ENCODE peak calls at places on chromosomes 7 and 10, in eight cellular contexts. H is stomach, P is transverse colon, Q is spleen, C is sigmoid colon, Z is endothelial cell of umbilical vein, V is suprapubic skin, R is SK-N-SH. T is an unnamed sample. For H3K4me1, the result is how much of the 10 kb centered on the place peaks cover.

GRCh38 chr10:74916283-74916682 is 89.9 kb downstream of the KAT6B start:
- DNase-seq in C (no peak), R (no peak), Q (no peak), P (no peak), V (no peak), Z (no peak), H (no peak), T (no peak)

GRCh38 chr10:88804083-88804812 is 1.7 kb downstream of the LIPM start:
- DNase-seq in Z (no peak), H (no peak), C (no peak), R (no peak), V (no peak), Q (no peak), P (no peak), T (no peak)

GRCh38 chr7:135238112-135238744 is 4.6 kb downstream of the STRA8 start:
- DNase-seq in H (no peak), Z (no peak), R (peak), Q (no peak), C (no peak), V (no peak), P (no peak), T (peak)

GRCh38 chr7:80681272-80681885 is 42.9 kb downstream of the CD36 start:
- DNase-seq in H (no peak), Q (no peak), C (no peak), R (peak), P (no peak), V (no peak), Z (peak), T (no peak)

GRCh38 chr10:43166879-43167490 is 28.7 kb downstream of the CSGALNACT2 start:
- DNase-seq in R (no peak), C (no peak), P (no peak), Z (no peak), H (no peak), V (no peak), Q (no peak), T (no peak)

GRCh38 chr10:125137601-125138438 is 22.5 kb downstream of the CTBP2 start:
- DNase-seq in R (no peak), Q (peak), V (no peak), P (peak), Z (peak), C (no peak), H (peak), T (no peak)

GRCh38 chr10:75910032-75910431 is 478.6 kb downstream of the LRMDA start:
- DNase-seq in Z (peak), H (no peak), V (no peak), R (no peak), C (no peak), P (no peak), Q (no peak), T (no peak)

GRCh38 chr7:74023037-74023436 is 4.9 kb upstream of the ELN start:
- DNase-seq in V (peak), Z (peak), Q (no peak), H (peak), C (peak), R (peak), P (no peak), T (no peak)

GRCh38 chr7:20642171-20642570 is 26.7 kb downstream of the ABCB5 start:
- DNase-seq in R (no peak), V (no peak), Z (peak), C (no peak), H (no peak), P (no peak), Q (no peak), T (no peak)

GRCh38 chr10:132390455-132391371 is 6.3 kb upstream of the PWWP2B start:
- DNase-seq in Q (peak), P (peak), H (peak), R (no peak), V (peak), C (peak), Z (no peak), T (no peak)

GRCh38 chr7:36266683-36267082 is 113.6 kb downstream of the EEPD1 start:
- DNase-seq in P (no peak), H (no peak), Q (no peak), V (no peak), R (no peak), C (peak), Z (no peak), T (no peak)

GRCh38 chr10:104735469-104735868 is 94.4 kb downstream of the SORCS3 start:
- DNase-seq in H (no peak), Q (no peak), R (peak), Z (no peak), V (no peak), P (no peak), C (no peak), T (no peak)

GRCh38 chr7:33917661-33918060 is 12.3 kb downstream of the BMPER start:
- DNase-seq in V (no peak), C (no peak), Z (no peak), H (no peak), Q (no peak), P (no peak), R (no peak), T (no peak)

GRCh38 chr7:1455955-1456354 is 3.3 kb downstream of the MICALL2 start:
- DNase-seq in R (no peak), C (no peak), H (no peak), V (no peak), P (no peak), Z (no peak), Q (no peak), T (no peak)

DNA sequence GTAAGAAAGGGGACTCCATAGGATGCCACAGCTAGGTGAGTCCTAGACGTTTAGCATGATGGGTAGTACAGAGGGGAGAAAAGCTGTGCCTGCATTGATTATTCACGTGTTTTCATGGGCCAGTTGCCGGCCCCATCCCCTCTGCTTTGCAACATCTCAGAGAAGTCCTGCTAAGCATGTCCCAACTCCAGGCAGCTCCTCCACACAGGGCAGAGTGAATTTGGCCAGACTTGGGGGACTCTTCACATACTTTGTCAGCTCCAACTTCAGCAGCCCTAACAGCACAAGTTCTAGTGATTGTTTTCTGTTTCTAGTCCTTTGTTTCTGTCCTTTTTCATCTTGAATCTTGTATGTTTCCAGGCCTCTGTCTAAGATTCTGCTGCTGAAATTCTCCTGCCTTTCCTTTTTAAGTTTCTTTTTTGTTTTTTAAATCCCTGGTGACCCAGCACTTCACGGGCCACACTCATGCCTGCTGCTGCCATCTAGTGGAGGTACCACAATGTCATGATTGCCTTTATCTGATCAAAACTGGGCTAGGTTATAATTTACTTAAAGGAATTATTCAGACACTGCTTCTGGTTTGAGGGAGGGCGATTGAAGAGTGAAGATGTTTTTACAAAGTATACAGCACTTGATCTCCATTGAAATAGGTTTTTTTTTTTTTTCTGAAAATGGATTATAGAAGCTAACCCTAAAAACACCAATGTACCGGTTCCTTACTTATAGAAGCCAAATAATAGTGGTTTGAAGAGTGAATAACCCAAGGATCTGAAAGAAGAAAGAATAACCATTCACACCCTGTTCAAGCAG is 276.9 kb downstream of the CSTF2T start:
- DNase-seq in C (peak), H (peak), Z (peak), R (peak), V (no peak), P (peak), Q (no peak), T (no peak)
- TF ChIP-seq POLR2AphosphoS5 in C (no peak), H (no peak), Z (no peak), R (no peak), V (no peak), P (no peak), Q (no peak), T (no peak)

DNA sequence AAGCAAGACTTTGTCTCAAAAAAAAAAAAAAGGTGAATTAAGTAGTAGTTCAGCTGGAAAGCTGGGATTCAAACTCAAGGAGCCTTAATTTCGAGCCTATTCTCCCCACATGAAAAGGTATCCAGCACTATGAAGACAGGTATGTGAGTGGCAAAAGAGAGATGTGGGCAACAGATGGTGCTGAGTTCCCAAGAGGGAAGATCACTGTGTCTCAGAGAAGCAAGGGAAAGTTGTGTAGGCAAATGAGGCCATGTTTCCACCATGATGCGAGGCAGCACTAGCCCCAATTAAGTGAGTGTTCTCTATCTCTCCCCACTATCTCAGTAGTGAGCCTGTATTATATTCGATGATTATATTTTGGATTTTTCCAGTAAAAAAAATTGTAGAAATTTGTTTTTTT is 19.8 kb upstream of the ST7 start:
- DNase-seq in C (no peak), R (no peak), Z (no peak), Q (no peak), V (no peak), P (no peak), H (no peak), T (no peak)
- H3K4me1 ChIP-seq in C (under half), R (under half), Z (under half), Q (under half), V (under half), P (under half), H (under half), T (under half)

GRCh38 chr7:82838314-82838713 is 324.4 kb downstream of the PCLO start:
- DNase-seq in Z (no peak), R (peak), H (no peak), Q (no peak), V (no peak), C (no peak), P (no peak), T (no peak)
- TF ChIP-seq POLR2AphosphoS5 in Z (no peak), R (peak), H (no peak), Q (no peak), V (no peak), C (no peak), P (no peak), T (no peak)

DNA sequence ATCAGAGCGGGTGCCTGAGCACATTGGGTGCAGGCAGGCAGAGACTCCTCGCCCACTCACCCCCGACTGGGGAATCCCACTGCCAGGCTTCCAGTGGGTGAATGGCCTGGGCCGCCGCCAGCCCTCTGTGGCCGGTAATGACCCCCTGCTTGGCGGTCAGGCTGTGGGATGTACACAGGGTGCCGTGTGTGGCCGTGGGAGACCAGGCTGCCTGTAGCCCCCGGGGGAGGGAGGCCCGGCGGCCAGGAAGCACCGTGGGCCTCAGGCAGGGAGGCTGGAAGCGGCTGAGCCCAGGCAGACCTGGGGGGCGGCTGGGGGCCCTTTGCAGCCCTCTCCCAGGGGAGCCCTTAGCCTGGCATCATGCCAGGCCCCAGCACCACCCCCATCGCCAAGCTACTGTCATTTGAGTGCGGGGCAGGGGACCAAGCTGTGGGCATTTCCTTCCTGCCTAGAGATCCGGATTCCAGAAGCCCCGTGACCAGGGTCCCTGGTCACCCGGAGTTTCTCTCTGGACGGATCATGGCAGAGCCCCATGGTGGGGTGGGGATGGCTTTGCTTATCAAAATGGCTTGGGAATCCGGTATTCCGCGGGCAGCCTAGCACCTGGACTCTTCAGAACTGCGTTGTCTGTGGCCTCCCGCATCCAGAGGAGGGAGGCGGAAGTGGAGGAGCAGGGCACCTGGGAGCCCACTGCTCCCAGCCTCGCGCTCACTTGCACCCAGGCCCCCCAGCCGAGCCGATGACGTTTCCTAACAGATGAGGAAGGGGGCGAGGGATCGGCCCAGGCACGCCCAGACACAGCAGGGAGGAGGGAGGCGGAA is 1.1 kb downstream of the TTYH3 start:
- DNase-seq in C (peak), R (peak), V (no peak), P (peak), Z (peak), Q (peak), H (peak), T (no peak)
- H3K4me1 ChIP-seq in C (under half), R (half or more), V (half or more), P (half or more), Z (under half), Q (half or more), H (half or more), T (half or more)

DNA sequence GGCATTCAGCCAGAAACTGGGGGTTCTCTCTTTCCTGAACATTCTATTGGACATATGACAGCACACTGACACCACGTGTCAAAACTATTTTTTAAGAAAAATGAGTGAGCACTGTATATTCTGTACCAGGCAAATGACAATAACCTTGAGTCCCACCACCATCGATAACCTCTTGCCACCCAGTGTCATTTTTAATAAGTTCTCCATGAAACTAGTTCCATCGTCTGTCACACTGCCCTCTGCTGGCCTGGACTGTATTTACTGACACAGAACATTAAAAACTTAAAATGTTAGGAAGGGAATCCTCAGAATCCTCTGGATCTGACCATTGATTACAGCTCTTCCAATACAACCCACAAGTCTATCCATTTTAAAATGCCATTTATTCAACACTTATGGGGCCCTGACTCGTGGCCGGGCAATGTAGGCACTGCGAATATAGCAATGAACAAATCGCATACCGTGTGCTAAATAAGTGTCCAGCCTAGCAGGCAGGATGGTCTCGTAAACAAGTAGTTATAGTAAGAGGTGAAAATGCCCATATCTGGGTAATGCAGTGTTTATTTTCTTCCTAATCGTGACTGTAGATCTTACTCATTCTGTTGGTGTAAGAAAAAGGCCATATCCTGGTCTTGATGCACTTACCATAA is 35.9 kb upstream of the CACNB2 start:
- DNase-seq in V (no peak), H (peak), R (peak), C (no peak), P (peak), Z (peak), Q (no peak), T (no peak)
- TF ChIP-seq POLR2AphosphoS5 in V (no peak), H (no peak), R (no peak), C (no peak), P (no peak), Z (no peak), Q (no peak), T (no peak)

GRCh38 chr10:114544045-114544659 is 113.9 kb downstream of the ABLIM1 start:
- DNase-seq in Z (no peak), Q (peak), C (no peak), V (no peak), H (peak), R (no peak), P (peak), T (no peak)
- H3K4me1 ChIP-seq in Z (under half), Q (under half), C (under half), V (under half), H (under half), R (under half), P (under half), T (under half)

DNA sequence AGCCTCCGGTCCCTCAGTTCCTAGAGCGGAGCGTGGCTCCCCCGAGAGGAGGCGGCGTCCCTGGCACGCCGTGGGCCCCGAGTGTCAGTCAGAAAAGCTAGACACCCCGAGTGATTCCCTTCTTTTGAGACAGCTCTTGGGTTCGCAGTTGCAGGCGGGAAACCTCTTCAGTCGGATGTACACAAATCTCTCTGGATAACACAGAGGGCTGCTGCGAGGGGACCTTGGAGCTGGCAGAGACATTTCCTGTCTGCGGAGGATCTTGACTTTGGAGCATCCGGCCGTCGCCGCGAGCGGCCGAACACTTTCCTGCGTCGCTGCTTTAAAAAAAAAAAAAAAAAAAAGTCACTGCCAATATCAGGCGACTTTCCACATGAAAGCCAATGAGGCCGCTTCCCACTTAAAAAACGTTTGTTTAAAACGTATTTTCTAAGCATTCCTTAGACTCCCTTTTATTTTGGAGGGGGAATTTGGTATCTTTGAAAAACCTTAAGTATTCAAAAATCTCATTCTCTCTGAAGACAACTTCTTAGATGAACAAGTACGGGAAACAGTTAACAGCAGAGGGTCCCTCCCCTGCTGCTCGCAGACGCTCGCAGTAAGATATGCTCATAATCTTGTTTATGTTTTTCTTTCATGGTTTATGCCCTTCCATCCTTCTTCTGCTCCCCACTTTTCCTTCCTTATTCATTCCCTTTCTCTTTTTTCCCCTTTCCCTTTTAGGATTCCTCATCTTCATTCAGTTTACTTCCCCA is 9.9 kb downstream of the HHEX start:
- DNase-seq in Q (peak), R (peak), C (no peak), Z (peak), V (no peak), H (no peak), P (peak), T (no peak)
- TF ChIP-seq POLR2AphosphoS5 in Q (peak), R (no peak), C (no peak), Z (peak), V (no peak), H (no peak), P (no peak), T (no peak)